ENCODE peak calls at places on chromosomes 3 and 15, in five cellular contexts. D is fibroblast of lung; H is OCI-LY7; P is activated CD8-positive, alpha-beta memory T cell treated with anti-CD3 and anti-CD28 coated beads for 24 hours; Y is stimulated activated CD4-positive, alpha-beta T cell treated with anti-CD3 and anti-CD28 coated beads, TNF-alpha, amount 100 ng/mL, for 4 hours. T is an unnamed sample.

GRCh38 chr15:92614791-92615785 is 40.5 kb downstream of the FAM174B start:
- DNase-seq in D (no peak), H (no peak), P (no peak), Y (no peak), T (no peak)

GRCh38 chr15:58549013-58549779 is 117.4 kb downstream of the LIPC start:
- DNase-seq in D (peak; percentile 47), H (no peak), P (no peak), Y (no peak), T (peak; percentile 31)

GRCh38 chr15:72584006-72584405 is 70.5 kb upstream of the GOLGA6B start:
- DNase-seq in D (no peak), H (no peak), P (no peak), Y (no peak), T (no peak)

GRCh38 chr3:106542101-106542769 is 673.4 kb upstream of the CBLB start:
- DNase-seq in D (no peak), H (no peak), P (no peak), Y (no peak), T (no peak)

GRCh38 chr3:31220431-31220830 is 312.3 kb upstream of the STT3B start:
- DNase-seq in D (no peak), H (no peak), P (no peak), Y (no peak), T (no peak)

GRCh38 chr15:101066501-101067408 is 147.6 kb downstream of the LRRK1 start:
- DNase-seq in D (no peak), H (no peak), P (no peak), Y (no peak), T (no peak)

GRCh38 chr3:141272906-141273662 is 41.5 kb downstream of the PXYLP1 start:
- DNase-seq in D (peak; percentile 9), H (no peak), P (no peak), Y (no peak), T (no peak)

GRCh38 chr3:48688737-48689075 is 3.0 kb upstream of the NCKIPSD start:
- DNase-seq in D (no peak), H (no peak), P (no peak), Y (no peak), T (no peak)